ENCODE peak calls at places on chromosome 10, in eight cellular contexts. P, U, G, C, R, N, J and V are unnamed samples.
A peak's percentile ranks its signal among the peaks of the same experiment; 100 is the strongest.

GRCh38 chr10:11237571-11237970 is 219.9 kb downstream of the CELF2 start:
- DNase-seq in P (no peak), J (no peak), C (no peak), U (no peak), G (no peak), N (no peak), R (no peak), V (no peak)

GRCh38 chr10:64535131-64535867 is 1014.1 kb downstream of the REEP3 start:
- DNase-seq in N (no peak), U (no peak), C (no peak), G (no peak), R (no peak), J (no peak), P (no peak), V (no peak)

GRCh38 chr10:114045071-114045737 is 1.5 kb downstream of the ADRB1 start:
- DNase-seq in G (no peak), U (peak; percentile 60), P (no peak), N (peak; percentile 71), J (no peak), C (peak; percentile 55), R (no peak), V (no peak)

GRCh38 chr10:101287922-101288638 is 58.8 kb upstream of the LBX1 start:
- DNase-seq in C (no peak), G (peak; percentile 51), J (no peak), U (peak; percentile 76), R (no peak), P (no peak), N (no peak), V (peak; percentile 3)

GRCh38 chr10:62261666-62262065 is 7.0 kb downstream of the RTKN2 start:
- DNase-seq in N (no peak), J (no peak), U (no peak), G (no peak), R (no peak), P (no peak), C (no peak), V (no peak)

GRCh38 chr10:129520440-129521080 is 53.5 kb downstream of the MGMT start:
- DNase-seq in C (no peak), N (no peak), G (no peak), P (no peak), J (no peak), R (no peak), U (no peak), V (no peak)

GRCh38 chr10:112735041-112735690 is 214.9 kb upstream of the TCF7L2 start:
- DNase-seq in R (no peak), J (no peak), C (no peak), G (no peak), P (no peak), N (no peak), U (no peak), V (no peak)

GRCh38 chr10:71435571-71436267 is 39.0 kb downstream of the CDH23 start:
- DNase-seq in R (no peak), P (no peak), N (no peak), U (peak; percentile 29), J (no peak), G (no peak), C (peak; percentile 29), V (no peak)

GRCh38 chr10:128043259-128044045 is 82.8 kb downstream of the MKI67 start:
- DNase-seq in C (no peak), J (no peak), N (no peak), G (no peak), U (no peak), R (no peak), P (no peak), V (no peak)

GRCh38 chr10:103986360-103986759 is 19.4 kb downstream of the SLK start:
- DNase-seq in N (no peak), C (no peak), J (no peak), R (no peak), U (no peak), G (no peak), P (no peak), V (no peak)

GRCh38 chr10:88975377-88975720 is 15.2 kb upstream of the FAS start:
- DNase-seq in G (no peak), C (no peak), J (no peak), R (no peak), N (no peak), P (no peak), U (no peak), V (no peak)

GRCh38 chr10:103933557-103934121 is 15.7 kb upstream of the STN1 start:
- DNase-seq in J (no peak), C (no peak), G (no peak), R (no peak), U (no peak), P (no peak), N (no peak), V (no peak)